ENCODE peak calls at places on chromosome 19, in seven cellular contexts. C is cardiac muscle cell, X is uterus, N is choroid plexus epithelial cell, B is HFF-Myc, V is nephron progenitor cell, U is neural progenitor cell. A is an unnamed sample.

GRCh38 chr19:1244693-1245451 is 3.3 kb downstream of the ATP5F1D start:
- DNase-seq in C (no peak), X (peak), N (no peak), B (no peak), V (no peak), U (no peak), A (no peak)

GRCh38 chr19:40605201-40605971 is 4.2 kb downstream of the LTBP4 start:
- DNase-seq in C (peak), X (peak), N (peak), B (no peak), V (peak), U (peak), A (no peak)

GRCh38 chr19:43667524-43668405 is 2.2 kb downstream of the PLAUR start:
- DNase-seq in C (no peak), X (peak), N (no peak), B (no peak), V (peak), U (peak), A (no peak)

GRCh38 chr19:54696766-54697165 is 27.5 kb upstream of the KIR3DL3 start:
- DNase-seq in C (no peak), X (no peak), N (no peak), B (no peak), V (no peak), U (no peak), A (no peak)

GRCh38 chr19:373391-374182 is 29.0 kb upstream of the MIER2 start:
- DNase-seq in C (no peak), X (no peak), N (no peak), B (no peak), V (no peak), U (no peak), A (no peak)

GRCh38 chr19:11435833-11436313 is 438 bp downstream of the PRKCSH start:
- DNase-seq in C (peak), X (no peak), N (peak), B (no peak), V (peak), U (peak), A (no peak)

GRCh38 chr19:10419646-10420443 is 493 bp upstream of the PDE4A start:
- DNase-seq in C (peak), X (no peak), N (peak), B (peak), V (peak), U (peak), A (no peak)

GRCh38 chr19:10230155-10230903 is 802 bp downstream of the S1PR2 start:
- DNase-seq in C (peak), X (peak), N (peak), B (no peak), V (peak), U (peak), A (no peak)

GRCh38 chr19:48443262-48443661 is 2.5 kb upstream of the GRWD1 start:
- DNase-seq in C (no peak), X (no peak), N (peak), B (no peak), V (no peak), U (peak), A (no peak)

GRCh38 chr19:8302734-8303133 is 5.4 kb downstream of the CD320 start:
- DNase-seq in C (no peak), X (no peak), N (no peak), B (no peak), V (no peak), U (no peak), A (no peak)

GRCh38 chr19:3363841-3364500 is 2.4 kb upstream of the NFIC start:
- DNase-seq in C (no peak), X (no peak), N (no peak), B (no peak), V (no peak), U (no peak), A (no peak)

GRCh38 chr19:49506575-49507105 is 5.8 kb upstream of the FCGRT start:
- DNase-seq in C (peak), X (no peak), N (peak), B (no peak), V (peak), U (peak), A (no peak)

GRCh38 chr19:10911579-10912363 is 16.7 kb downstream of the YIPF2 start:
- DNase-seq in C (no peak), X (no peak), N (no peak), B (no peak), V (no peak), U (no peak), A (no peak)

DNA sequence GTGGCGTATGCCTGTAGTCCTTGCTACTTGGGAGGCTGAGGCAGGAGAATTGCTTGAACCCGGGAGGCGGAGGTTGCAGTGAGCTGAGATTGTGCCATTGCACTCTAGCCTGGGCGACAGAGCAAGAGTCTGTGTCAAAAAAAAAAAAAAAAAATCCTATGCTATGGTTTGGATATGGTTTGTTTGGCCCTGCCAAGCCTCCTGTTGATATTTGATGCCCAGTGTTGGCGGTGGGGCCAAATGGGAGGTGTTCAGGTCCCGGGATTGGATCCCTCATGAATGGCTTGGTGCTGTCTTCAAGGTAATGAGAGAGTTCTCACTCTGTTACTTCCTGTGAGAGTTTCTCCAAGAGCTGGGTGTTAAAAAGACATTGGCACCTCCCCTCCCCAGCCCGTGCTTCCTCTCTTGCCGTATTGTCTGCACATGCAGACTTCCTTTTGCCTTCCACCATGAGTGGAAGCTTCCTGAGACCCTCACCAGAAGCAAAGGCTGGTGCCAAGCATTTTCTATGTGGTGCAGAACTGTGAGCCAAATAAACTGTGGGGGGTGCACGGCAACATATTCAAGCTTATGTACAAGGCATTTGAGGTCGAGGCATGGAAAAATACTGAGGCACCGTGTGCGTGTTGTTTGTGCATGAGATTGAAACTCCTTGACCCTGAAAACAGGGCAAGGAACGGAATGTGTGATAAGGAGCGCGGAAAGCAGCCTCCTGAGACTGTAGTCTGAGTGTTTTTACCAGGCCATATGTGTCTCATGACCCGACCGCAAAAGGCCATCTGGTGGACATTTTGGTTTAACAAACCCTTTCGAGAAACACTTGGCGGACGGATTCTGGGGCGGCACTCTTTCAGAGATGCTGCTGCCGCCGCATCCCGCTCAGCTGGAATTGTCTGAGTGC is 7.3 kb downstream of the SIGLEC9 start:
- DNase-seq in C (peak), X (no peak), N (peak), B (peak), V (no peak), U (peak), A (no peak)
- TF ChIP-seq CTCF in C (peak), X (no peak), N (peak), B (no peak), V (no peak), U (no peak), A (no peak)

GRCh38 chr19:35045667-35046300 is 4.3 kb downstream of the HPN start:
- DNase-seq in C (no peak), X (no peak), N (peak), B (peak), V (no peak), U (peak), A (no peak)
- TF ChIP-seq CTCF in C (peak), X (peak), N (peak), B (peak), V (peak), U (peak), A (peak)

DNA sequence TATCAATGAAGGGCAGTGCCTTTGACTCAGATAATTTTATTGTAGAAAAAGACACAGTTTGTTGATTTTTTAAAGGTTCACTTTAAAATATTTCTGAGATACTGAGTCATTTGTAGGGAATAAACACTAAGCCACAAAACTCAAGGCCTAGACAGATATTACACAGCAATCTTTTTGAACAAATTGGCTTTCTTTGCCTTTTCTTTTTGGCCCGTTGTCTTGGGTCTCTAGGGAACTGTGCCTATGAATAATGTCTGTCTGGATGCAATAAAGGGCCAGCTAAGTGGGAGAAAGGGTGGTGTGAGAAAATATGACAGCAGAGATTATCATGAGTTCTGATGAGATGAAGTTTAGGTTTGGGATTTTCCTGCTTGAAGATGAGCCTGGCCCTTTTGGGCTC is 1086.5 kb downstream of the UQCRFS1 start:
- DNase-seq in C (no peak), X (no peak), N (no peak), B (no peak), V (no peak), U (no peak), A (no peak)
- TF ChIP-seq CTCF in C (no peak), X (no peak), N (no peak), B (no peak), V (no peak), U (no peak), A (no peak)

GRCh38 chr19:53275480-53275879 is 8.0 kb upstream of the VN1R4 start:
- DNase-seq in C (no peak), X (no peak), N (no peak), B (no peak), V (no peak), U (no peak), A (no peak)

GRCh38 chr19:53272044-53272443 is 4.5 kb upstream of the VN1R4 start:
- DNase-seq in C (no peak), X (no peak), N (no peak), B (no peak), V (no peak), U (no peak), A (no peak)
- TF ChIP-seq CTCF in C (no peak), X (no peak), N (no peak), B (no peak), V (no peak), U (no peak), A (no peak)

GRCh38 chr19:55956431-55956830 is 8.8 kb downstream of the NLRP8 start:
- DNase-seq in C (no peak), X (no peak), N (no peak), B (no peak), V (no peak), U (no peak), A (no peak)
- TF ChIP-seq CTCF in C (no peak), X (no peak), N (no peak), B (no peak), V (no peak), U (no peak), A (no peak)

GRCh38 chr19:17005000-17005399 is 21.6 kb downstream of the CPAMD8 start:
- DNase-seq in C (no peak), X (no peak), N (no peak), B (no peak), V (no peak), U (no peak), A (no peak)
- TF ChIP-seq CTCF in C (no peak), X (no peak), N (peak), B (no peak), V (no peak), U (peak), A (no peak)

GRCh38 chr19:32677657-32678056 is 2.0 kb downstream of the RGS9BP start:
- DNase-seq in C (peak), X (no peak), N (no peak), B (no peak), V (peak), U (peak), A (no peak)
- TF ChIP-seq CTCF in C (no peak), X (no peak), N (peak), B (no peak), V (no peak), U (peak), A (no peak)

DNA sequence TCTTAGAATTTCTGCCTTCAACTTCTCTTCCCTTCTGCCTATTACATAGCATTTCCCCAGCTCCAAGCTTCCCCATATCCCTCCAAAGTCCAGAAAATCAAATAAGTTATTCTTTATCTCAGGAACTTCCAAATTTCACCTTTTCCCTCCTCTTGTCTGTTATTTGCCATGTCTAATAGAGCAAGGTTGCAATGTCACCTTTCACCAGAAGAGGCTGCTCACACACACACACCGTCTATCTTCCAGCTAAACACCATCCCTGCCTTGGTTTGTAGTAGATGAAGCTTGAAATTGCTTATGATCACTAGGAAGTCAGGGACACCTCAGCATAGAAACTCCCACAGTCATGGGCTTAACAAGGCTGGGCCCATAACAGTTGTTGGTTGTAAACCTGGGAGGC is 48.4 kb downstream of the ZNRF4 start:
- DNase-seq in C (no peak), X (no peak), N (peak), B (no peak), V (no peak), U (no peak), A (no peak)
- TF ChIP-seq CTCF in C (no peak), X (no peak), N (peak), B (peak), V (no peak), U (peak), A (no peak)

GRCh38 chr19:18421371-18421959 is 2.3 kb downstream of the SSBP4 start:
- DNase-seq in C (no peak), X (peak), N (no peak), B (no peak), V (no peak), U (no peak), A (no peak)

GRCh38 chr19:18418725-18419194 is 438 bp upstream of the SSBP4 start:
- DNase-seq in C (no peak), X (peak), N (no peak), B (no peak), V (no peak), U (no peak), A (no peak)

GRCh38 chr19:18420931-18421330 is 1.7 kb downstream of the SSBP4 start:
- DNase-seq in C (no peak), X (peak), N (no peak), B (no peak), V (no peak), U (no peak), A (no peak)

GRCh38 chr19:18419195-18419698 is at the start of gene SSBP4:
- DNase-seq in C (peak), X (peak), N (peak), B (no peak), V (peak), U (peak), A (no peak)

DNA sequence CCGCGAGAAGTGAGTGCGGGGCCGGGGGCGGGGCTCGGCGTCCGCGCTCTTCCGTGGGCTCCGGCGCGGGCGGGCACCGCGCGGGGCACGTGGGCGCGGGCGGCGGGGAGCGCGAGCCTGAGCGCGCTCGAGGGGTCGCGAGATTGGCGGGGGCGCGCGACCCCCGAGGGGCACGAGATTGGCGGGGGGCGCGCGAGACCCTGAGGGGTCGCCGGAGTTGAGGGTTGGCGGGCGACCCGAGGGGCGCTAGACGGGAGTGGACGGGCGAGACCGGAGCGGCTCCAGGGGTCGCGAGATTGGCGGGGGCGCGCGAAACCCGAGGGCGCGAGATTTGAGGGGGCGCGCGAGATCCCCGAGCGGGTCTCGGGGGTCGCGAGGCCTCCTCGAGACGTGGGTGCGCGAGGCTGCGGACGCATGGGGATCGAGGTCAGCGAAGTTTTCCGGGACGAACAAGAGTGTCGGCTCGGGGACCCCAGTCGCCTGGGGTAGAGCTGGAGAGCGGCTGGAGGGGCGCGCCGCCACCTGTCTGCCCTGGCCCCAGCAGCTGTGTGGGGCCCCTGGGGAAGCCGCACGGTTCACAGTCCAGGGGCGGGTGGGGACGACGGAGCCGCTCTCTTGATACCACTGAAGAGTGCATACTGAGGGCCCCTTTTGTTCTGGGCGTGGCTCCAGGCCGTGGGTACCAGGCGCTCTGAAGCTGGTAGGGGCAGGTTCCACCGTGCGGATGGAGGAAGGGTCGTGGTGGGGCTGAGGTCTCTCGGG is 682 bp downstream of the SSBP4 start:
- DNase-seq in C (no peak), X (peak), N (no peak), B (no peak), V (peak), U (peak), A (no peak)
- TF ChIP-seq CTCF in C (no peak), X (no peak), N (no peak), B (no peak), V (no peak), U (no peak), A (no peak)

GRCh38 chr19:39152066-39152465 is 26.5 kb downstream of the PAK4 start:
- DNase-seq in C (no peak), X (no peak), N (no peak), B (no peak), V (no peak), U (no peak), A (no peak)

GRCh38 chr19:39151209-39151608 is 25.6 kb downstream of the PAK4 start:
- DNase-seq in C (no peak), X (no peak), N (no peak), B (no peak), V (no peak), U (no peak), A (no peak)

GRCh38 chr19:39150235-39150634 is 24.6 kb downstream of the PAK4 start:
- DNase-seq in C (no peak), X (no peak), N (no peak), B (no peak), V (no peak), U (no peak), A (no peak)

GRCh38 chr19:39148939-39149529 is 23.4 kb downstream of the PAK4 start:
- DNase-seq in C (no peak), X (no peak), N (no peak), B (no peak), V (no peak), U (no peak), A (no peak)

GRCh38 chr19:39150807-39151206 is 25.2 kb downstream of the PAK4 start:
- DNase-seq in C (no peak), X (no peak), N (no peak), B (no peak), V (no peak), U (no peak), A (no peak)
- TF ChIP-seq CTCF in C (no peak), X (no peak), N (no peak), B (no peak), V (no peak), U (no peak), A (no peak)

A was measured in AG09319.